ENCODE peak calls at places on chromosome 3, in seven cellular contexts. C is lung; O is CD8-positive, alpha-beta memory T cell; B is body of pancreas; K is sigmoid colon; X is heart left ventricle; A is SJSA1. L is an unnamed sample. For H3K4me1, the result is how much of the 10 kb centered on the place peaks cover.

GRCh38 chr3:193637831-193638230 is 44.8 kb downstream of the OPA1 start:
- DNase-seq in B (no peak), C (no peak), O (no peak), K (no peak), A (no peak), X (no peak), L (no peak)

GRCh38 chr3:178255315-178255714 is 280.9 kb upstream of the KCNMB2 start:
- DNase-seq in K (no peak), A (no peak), C (no peak), O (no peak), B (no peak), X (no peak), L (no peak)

GRCh38 chr3:157810924-157811718 is 295.1 kb downstream of the SHOX2 start:
- DNase-seq in K (no peak), O (no peak), X (no peak), A (no peak), B (no peak), C (no peak), L (no peak)

GRCh38 chr3:126117786-126118185 is 33.9 kb upstream of the SLC41A3 start:
- DNase-seq in X (peak), A (peak), O (no peak), B (no peak), C (no peak), K (peak), L (no peak)

GRCh38 chr3:107938128-107938527 is 152.7 kb downstream of the CD47 start:
- DNase-seq in A (no peak), X (no peak), O (no peak), B (no peak), C (no peak), K (no peak), L (peak)

GRCh38 chr3:43997788-43998373 is 243.8 kb upstream of the TOPAZ1 start:
- DNase-seq in K (no peak), O (no peak), X (no peak), B (no peak), A (no peak), C (no peak), L (no peak)

GRCh38 chr3:66756468-66757036 is 241.6 kb upstream of the KBTBD8 start:
- DNase-seq in B (no peak), X (no peak), O (no peak), A (no peak), C (no peak), K (no peak), L (no peak)

GRCh38 chr3:42552830-42553229 is 28.9 kb downstream of the SEC22C start:
- DNase-seq in X (no peak), O (no peak), A (no peak), K (peak), B (no peak), C (no peak), L (no peak)

GRCh38 chr3:194840661-194841514 is 155.2 kb downstream of the FAM43A start:
- DNase-seq in C (no peak), K (no peak), O (no peak), A (peak), B (no peak), X (peak), L (peak)

GRCh38 chr3:56783644-56784451 is 17.9 kb downstream of the ARHGEF3 start:
- DNase-seq in O (peak), X (peak), A (no peak), C (peak), B (peak), K (peak), L (peak)

GRCh38 chr3:127999509-128000106 is 52.6 kb upstream of the SEC61A1 start:
- DNase-seq in X (no peak), A (no peak), K (no peak), B (no peak), C (no peak), O (no peak), L (no peak)

GRCh38 chr3:197371521-197372075 is 73.2 kb upstream of the DLG1 start:
- DNase-seq in X (no peak), O (no peak), K (no peak), C (no peak), B (no peak), A (no peak), L (no peak)

GRCh38 chr3:63595221-63595620 is 57.3 kb upstream of the SNTN start:
- DNase-seq in C (no peak), X (no peak), A (no peak), B (no peak), K (no peak), O (no peak), L (no peak)

GRCh38 chr3:123877965-123878364 is 6.2 kb downstream of the MYLK start:
- DNase-seq in A (no peak), K (no peak), X (no peak), C (no peak), O (no peak), B (no peak), L (no peak)

GRCh38 chr3:30607032-30607833 is 832 bp downstream of the TGFBR2 start:
- DNase-seq in C (peak), B (peak), A (peak), O (peak), K (peak), X (peak), L (peak)

GRCh38 chr3:170323371-170323770 is 34.1 kb upstream of the SKIL start:
- DNase-seq in K (no peak), C (no peak), X (no peak), O (no peak), A (no peak), B (no peak), L (no peak)

GRCh38 chr3:170324962-170325361 is 32.6 kb upstream of the SKIL start:
- DNase-seq in K (no peak), B (no peak), X (no peak), C (no peak), A (no peak), O (no peak), L (no peak)

GRCh38 chr3:170320471-170321121 is 36.9 kb upstream of the SKIL start:
- DNase-seq in O (no peak), K (no peak), B (no peak), X (no peak), A (no peak), C (no peak), L (no peak)

GRCh38 chr3:170322501-170323328 is 34.8 kb upstream of the SKIL start:
- DNase-seq in B (no peak), K (no peak), A (no peak), O (no peak), C (no peak), X (no peak), L (no peak)

GRCh38 chr3:170321326-170322034 is 36.0 kb upstream of the SKIL start:
- DNase-seq in A (no peak), X (no peak), C (no peak), O (no peak), K (no peak), B (no peak), L (no peak)
- H3K4me1 ChIP-seq in A (under half), X (under half), C (under half), O (under half), K (under half), B (under half), L (under half)

DNA sequence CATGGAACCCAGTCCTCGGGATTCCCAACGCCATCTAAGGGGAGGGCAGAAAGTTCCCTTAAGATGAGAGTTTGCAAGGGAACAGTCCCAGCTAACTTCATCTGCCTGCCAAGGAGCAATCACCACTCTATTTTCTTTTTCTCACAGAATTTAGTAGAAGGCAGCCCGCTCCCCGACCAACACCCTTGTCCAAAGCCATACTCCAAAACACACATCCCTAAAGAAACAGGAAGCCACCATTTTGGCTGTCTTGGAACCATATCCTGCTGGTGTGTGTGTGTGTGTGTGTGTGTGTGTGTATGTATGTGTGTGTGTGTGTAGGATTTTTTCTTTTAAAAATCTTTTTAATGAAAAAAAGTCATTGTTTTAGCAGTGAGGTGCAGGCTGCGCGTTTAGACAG is 7.0 kb upstream of the FGD5 start:
- DNase-seq in B (no peak), C (no peak), X (no peak), K (no peak), O (no peak), A (no peak), L (peak)
- H3K27ac ChIP-seq in B (no peak), C (peak), X (peak), K (peak), O (no peak), A (no peak), L (peak)

GRCh38 chr3:46416134-46417119 is 9.4 kb downstream of the CCRL2 start:
- DNase-seq in C (no peak), A (no peak), K (no peak), O (no peak), B (no peak), X (no peak), L (no peak)

GRCh38 chr3:46420931-46421330 is 13.9 kb downstream of the CCRL2 start:
- DNase-seq in C (no peak), B (no peak), K (no peak), O (no peak), A (no peak), X (no peak), L (no peak)

GRCh38 chr3:46419816-46420215 is 12.8 kb downstream of the CCRL2 start:
- DNase-seq in A (no peak), K (no peak), B (no peak), X (no peak), O (no peak), C (no peak), L (no peak)

GRCh38 chr3:46417841-46418611 is 11.0 kb downstream of the CCRL2 start:
- DNase-seq in O (no peak), X (no peak), B (no peak), C (no peak), A (no peak), K (no peak), L (no peak)

GRCh38 chr3:46417120-46417510 is 10.1 kb downstream of the CCRL2 start:
- DNase-seq in K (no peak), O (no peak), A (no peak), X (no peak), C (no peak), B (no peak), L (no peak)
- H3K4me3 ChIP-seq in K (no peak), O (no peak), A (no peak), X (no peak), C (no peak), B (no peak), L (no peak)

DNA sequence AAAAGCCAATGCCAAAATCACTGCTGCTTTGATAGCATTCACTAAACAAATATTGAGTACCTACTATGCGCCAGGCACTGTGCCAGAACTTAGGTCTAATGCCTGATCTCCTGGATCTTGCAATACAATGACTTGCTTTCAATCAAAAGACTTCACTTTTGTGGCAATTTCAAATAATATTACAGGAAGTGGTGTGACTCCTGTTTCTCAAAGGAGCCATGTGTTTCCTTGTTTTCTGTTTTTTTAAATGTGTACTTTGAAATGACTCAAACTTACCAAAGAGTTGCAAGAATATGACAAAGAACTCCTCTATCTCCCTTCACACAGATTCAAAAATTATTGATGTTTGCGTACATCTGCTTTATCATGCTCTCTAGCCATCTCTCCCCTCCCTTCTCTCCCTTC is 18.3 kb downstream of the OSBPL10 start:
- DNase-seq in X (no peak), K (no peak), C (no peak), B (no peak), O (no peak), A (no peak), L (no peak)
- H3K4me1 ChIP-seq in X (under half), K (under half), C (under half), B (under half), O (under half), A (under half), L (under half)

GRCh38 chr3:49357466-49358216 is 512 bp downstream of the GPX1 start:
- DNase-seq in A (peak), C (peak), B (peak), X (peak), O (peak), K (peak), L (peak)

GRCh38 chr3:49358217-49358883 is at the start of gene GPX1:
- DNase-seq in O (peak), X (peak), K (peak), B (peak), C (peak), A (peak), L (peak)

GRCh38 chr3:49359623-49360022 is 1.5 kb upstream of the GPX1 start:
- DNase-seq in B (no peak), O (no peak), A (no peak), X (no peak), K (no peak), C (no peak), L (no peak)

GRCh38 chr3:49362579-49362978 is 4.4 kb upstream of the GPX1 start:
- DNase-seq in B (no peak), O (no peak), C (no peak), X (no peak), A (no peak), K (no peak), L (no peak)

GRCh38 chr3:49358884-49359225 is 702 bp upstream of the GPX1 start:
- DNase-seq in X (peak), K (no peak), B (no peak), O (no peak), C (no peak), A (no peak), L (no peak)
- H3K27ac ChIP-seq in X (peak), K (peak), B (peak), O (peak), C (peak), A (peak), L (peak)

GRCh38 chr3:11074007-11074406 is 80.3 kb upstream of the HRH1 start:
- DNase-seq in A (no peak), O (no peak), X (no peak), B (no peak), C (no peak), K (no peak), L (no peak)

GRCh38 chr3:11072631-11073030 is 80.1 kb downstream of the SLC6A1 start:
- DNase-seq in X (no peak), C (no peak), B (no peak), K (no peak), O (no peak), A (no peak), L (no peak)

GRCh38 chr3:11074441-11074840 is 79.9 kb upstream of the HRH1 start:
- DNase-seq in K (no peak), C (no peak), A (no peak), O (no peak), X (no peak), B (no peak), L (no peak)

DNA sequence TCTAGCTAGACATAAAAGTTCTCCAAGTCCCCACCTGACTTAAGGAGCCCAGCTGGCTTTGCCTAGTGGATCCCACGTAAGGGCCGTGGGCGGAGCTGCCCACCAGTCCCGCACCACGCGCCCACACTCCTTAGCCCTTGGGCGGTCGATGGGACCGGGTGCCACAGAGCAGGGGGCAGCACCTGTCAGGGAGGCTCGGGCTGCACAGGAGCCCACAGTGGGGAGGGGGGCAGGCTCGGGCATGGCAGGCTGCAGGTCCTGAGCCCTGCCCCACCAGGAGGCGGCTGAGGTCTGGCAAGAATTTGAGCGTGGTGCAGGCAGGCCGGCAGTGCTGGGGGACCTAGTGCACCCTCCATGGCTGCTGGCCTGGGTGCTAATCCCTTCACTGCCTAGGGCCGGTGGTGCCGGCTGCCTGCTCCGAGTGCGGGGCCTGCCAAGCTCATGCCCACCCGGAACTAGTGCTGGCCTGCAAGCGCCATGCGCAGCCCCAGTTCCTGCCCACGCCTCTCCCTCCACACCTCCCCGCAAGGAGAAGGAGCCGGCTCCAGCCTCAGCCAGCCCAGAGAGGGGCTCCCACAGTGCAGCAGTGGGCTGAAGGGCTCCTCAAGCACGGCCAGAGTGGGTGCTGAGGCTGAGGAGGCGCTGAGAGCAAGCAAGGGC is 78.7 kb downstream of the SLC6A1 start:
- DNase-seq in O (no peak), B (no peak), C (no peak), A (no peak), X (no peak), K (no peak), L (no peak)
- H3K4me3 ChIP-seq in O (no peak), B (no peak), C (no peak), A (no peak), X (no peak), K (no peak), L (no peak)

GRCh38 chr3:73523661-73524060 is 101.1 kb downstream of the PDZRN3 start:
- DNase-seq in X (no peak), B (no peak), C (no peak), K (no peak), A (no peak), O (no peak), L (no peak)
- H3K4me1 ChIP-seq in X (under half), B (under half), C (under half), K (half or more), A (under half), O (under half), L (under half)

GRCh38 chr3:69410301-69410700 is 24.4 kb upstream of the FRMD4B start:
- DNase-seq in K (peak), A (peak), O (peak), C (peak), X (peak), B (peak), L (peak)
- H3K27ac ChIP-seq in K (no peak), A (no peak), O (no peak), C (peak), X (peak), B (no peak), L (no peak)

GRCh38 chr3:74562528-74563190 is 51.8 kb downstream of the CNTN3 start:
- DNase-seq in X (no peak), K (no peak), O (no peak), C (no peak), B (no peak), A (no peak), L (no peak)
- H3K4me3 ChIP-seq in X (no peak), K (no peak), O (no peak), C (no peak), B (no peak), A (no peak), L (no peak)